ENCODE peak calls at places on chromosomes 11 and 22, in five cellular contexts. One of them, this sample, is unnamed.

GRCh38 chr11:29029452-29029851 is 921.3 kb downstream of the METTL15 start:
- DNase-seq in HepG2: no peak
- DNase-seq in K562: no peak
- DNase-seq in H1: no peak
- DNase-seq in GM12878: no peak
- DNase-seq in this sample: no peak

GRCh38 chr11:57373146-57373545 is 7.8 kb downstream of the PRG3 start:
- DNase-seq in H1: no peak
- DNase-seq in GM12878: no peak
- DNase-seq in HepG2: no peak
- DNase-seq in K562: no peak
- DNase-seq in this sample: no peak

GRCh38 chr11:76269661-76270322 is 63.5 kb upstream of the WNT11 start:
- DNase-seq in HepG2: no peak
- DNase-seq in H1: no peak
- DNase-seq in K562: no peak
- DNase-seq in GM12878: no peak
- DNase-seq in this sample: no peak

GRCh38 chr11:44556735-44557409 is 8.6 kb upstream of the CD82 start:
- DNase-seq in HepG2: peak; percentile 41
- DNase-seq in H1: no peak
- DNase-seq in K562: peak; percentile 35
- DNase-seq in GM12878: peak; percentile 47
- DNase-seq in this sample: peak; percentile 54

GRCh38 chr11:66529069-66529468 is 16.8 kb downstream of the ZDHHC24 start:
- DNase-seq in K562: no peak
- DNase-seq in H1: no peak
- DNase-seq in GM12878: no peak
- DNase-seq in HepG2: no peak
- DNase-seq in this sample: no peak

GRCh38 chr22:44362249-44363040 is 49.7 kb upstream of the SHISAL1 start:
- DNase-seq in H1: no peak
- DNase-seq in K562: no peak
- DNase-seq in HepG2: no peak
- DNase-seq in GM12878: no peak
- DNase-seq in this sample: no peak

GRCh38 chr22:22546490-22546889 is 12.6 kb downstream of the PRAME start:
- DNase-seq in H1: no peak
- DNase-seq in K562: peak; percentile 72
- DNase-seq in GM12878: no peak
- DNase-seq in HepG2: no peak
- DNase-seq in this sample: no peak

GRCh38 chr11:44708063-44708462 is 18.7 kb upstream of the TSPAN18 start:
- DNase-seq in HepG2: no peak
- DNase-seq in H1: no peak
- DNase-seq in K562: no peak
- DNase-seq in GM12878: no peak
- DNase-seq in this sample: no peak

GRCh38 chr11:74685905-74686304 is 45.3 kb downstream of the CHRDL2 start:
- DNase-seq in GM12878: no peak
- DNase-seq in HepG2: no peak
- DNase-seq in K562: no peak
- DNase-seq in H1: no peak
- DNase-seq in this sample: no peak

GRCh38 chr22:46971141-46971775 is 208.8 kb downstream of the TBC1D22A start:
- DNase-seq in HepG2: no peak
- DNase-seq in H1: no peak
- DNase-seq in GM12878: no peak
- DNase-seq in K562: no peak
- DNase-seq in this sample: no peak

GRCh38 chr11:39341461-39341860 is 2118.0 kb downstream of the LRRC4C start:
- DNase-seq in H1: no peak
- DNase-seq in K562: no peak
- DNase-seq in GM12878: no peak
- DNase-seq in HepG2: no peak
- DNase-seq in this sample: no peak

GRCh38 chr11:57387284-57388030 is 3.0 kb downstream of the PRG2 start:
- DNase-seq in HepG2: no peak
- DNase-seq in K562: peak; percentile 40
- DNase-seq in GM12878: no peak
- DNase-seq in H1: no peak
- DNase-seq in this sample: no peak

GRCh38 chr11:34972892-34973291 is 56.5 kb downstream of the PDHX start:
- DNase-seq in K562: no peak
- DNase-seq in H1: no peak
- DNase-seq in HepG2: no peak
- DNase-seq in GM12878: no peak
- DNase-seq in this sample: no peak

GRCh38 chr11:12106101-12106500 is 4.3 kb upstream of the MICAL2 start:
- DNase-seq in H1: no peak
- DNase-seq in K562: no peak
- DNase-seq in GM12878: no peak
- DNase-seq in HepG2: no peak
- DNase-seq in this sample: no peak

GRCh38 chr11:127651175-127651887 is 650.8 kb upstream of the KIRREL3 start:
- DNase-seq in H1: no peak
- DNase-seq in HepG2: no peak
- DNase-seq in K562: no peak
- DNase-seq in GM12878: no peak
- DNase-seq in this sample: no peak

GRCh38 chr11:13970986-13971385 is 8.5 kb downstream of the SPON1 start:
- DNase-seq in GM12878: no peak
- DNase-seq in HepG2: peak; percentile 30
- DNase-seq in H1: no peak
- DNase-seq in K562: no peak
- DNase-seq in this sample: peak; percentile 24

GRCh38 chr11:75073459-75074190 is 23.1 kb downstream of the OR2AT4 start:
- DNase-seq in GM12878: no peak
- DNase-seq in K562: peak; percentile 42
- DNase-seq in HepG2: peak; percentile 7
- DNase-seq in H1: no peak
- DNase-seq in this sample: no peak

GRCh38 chr22:40694409-40694808 is 15.1 kb downstream of the MCHR1 start:
- DNase-seq in K562: no peak
- DNase-seq in GM12878: no peak
- DNase-seq in H1: no peak
- DNase-seq in HepG2: no peak
- DNase-seq in this sample: no peak

GRCh38 chr22:44698531-44699421 is 3.2 kb upstream of the PRR5 start:
- DNase-seq in K562: no peak
- DNase-seq in HepG2: no peak
- DNase-seq in GM12878: no peak
- DNase-seq in H1: no peak
- DNase-seq in this sample: no peak

GRCh38 chr22:46001426-46002106 is 24.6 kb upstream of the WNT7B start:
- DNase-seq in K562: no peak
- DNase-seq in GM12878: no peak
- DNase-seq in H1: no peak
- DNase-seq in HepG2: no peak
- DNase-seq in this sample: no peak

GRCh38 chr11:2777871-2778629 is 78.3 kb upstream of the KCNQ1OT1 start:
- DNase-seq in GM12878: no peak
- DNase-seq in H1: no peak
- DNase-seq in K562: no peak
- DNase-seq in HepG2: no peak
- DNase-seq in this sample: no peak

GRCh38 chr11:20259506-20259905 is 99.2 kb upstream of the DBX1 start:
- DNase-seq in K562: no peak
- DNase-seq in H1: no peak
- DNase-seq in GM12878: no peak
- DNase-seq in HepG2: no peak
- DNase-seq in this sample: no peak

GRCh38 chr22:30044369-30044768 is 35.9 kb upstream of the HORMAD2 start:
- DNase-seq in GM12878: no peak
- DNase-seq in K562: no peak
- DNase-seq in H1: no peak
- DNase-seq in HepG2: peak; percentile 34
- DNase-seq in this sample: peak; percentile 37

GRCh38 chr22:31734512-31734911 is 15.4 kb downstream of the PRR14L start:
- DNase-seq in K562: no peak
- DNase-seq in H1: no peak
- DNase-seq in HepG2: peak; percentile 29
- DNase-seq in GM12878: no peak
- DNase-seq in this sample: no peak

GRCh38 chr11:92048415-92048814 is 176.2 kb upstream of the FAT3 start:
- DNase-seq in HepG2: no peak
- DNase-seq in GM12878: no peak
- DNase-seq in H1: no peak
- DNase-seq in K562: no peak
- DNase-seq in this sample: no peak

GRCh38 chr22:47564158-47564450 is 801.7 kb downstream of the TBC1D22A start:
- DNase-seq in GM12878: no peak
- DNase-seq in K562: no peak
- DNase-seq in HepG2: no peak
- DNase-seq in H1: no peak
- DNase-seq in this sample: no peak

GRCh38 chr11:69351460-69351859 is 57.5 kb downstream of the MYEOV start:
- DNase-seq in HepG2: no peak
- DNase-seq in K562: no peak
- DNase-seq in H1: no peak
- DNase-seq in GM12878: no peak
- DNase-seq in this sample: no peak

GRCh38 chr22:46297151-46297819 is 615 bp downstream of the GTSE1 start:
- DNase-seq in HepG2: peak; percentile 11
- DNase-seq in K562: peak; percentile 26
- DNase-seq in GM12878: no peak
- DNase-seq in H1: no peak
- DNase-seq in this sample: no peak

GRCh38 chr11:130999992-131000770 is 83.9 kb upstream of the SNX19 start:
- DNase-seq in K562: no peak
- DNase-seq in H1: no peak
- DNase-seq in HepG2: peak; percentile 75
- DNase-seq in GM12878: no peak
- DNase-seq in this sample: peak; percentile 19

GRCh38 chr22:38226853-38227649 is 25.3 kb downstream of the MAFF start:
- DNase-seq in H1: no peak
- DNase-seq in HepG2: no peak
- DNase-seq in GM12878: no peak
- DNase-seq in K562: no peak
- DNase-seq in this sample: no peak

GRCh38 chr11:87924125-87924524 is 251.1 kb downstream of the RAB38 start:
- DNase-seq in K562: no peak
- DNase-seq in H1: no peak
- DNase-seq in GM12878: no peak
- DNase-seq in HepG2: no peak
- DNase-seq in this sample: no peak

GRCh38 chr11:77040401-77040777 is 6.2 kb downstream of the B3GNT6 start:
- DNase-seq in HepG2: no peak
- DNase-seq in K562: no peak
- DNase-seq in GM12878: no peak
- DNase-seq in H1: no peak
- DNase-seq in this sample: no peak

GRCh38 chr11:25992254-25992653 is 339.7 kb upstream of the ANO3 start:
- DNase-seq in K562: no peak
- DNase-seq in GM12878: no peak
- DNase-seq in HepG2: no peak
- DNase-seq in H1: no peak
- DNase-seq in this sample: no peak
- TF ChIP-seq POLR2A in K562: no peak
- TF ChIP-seq POLR2A in GM12878: no peak
- TF ChIP-seq POLR2A in HepG2: no peak
- TF ChIP-seq POLR2A in H1: no peak
- TF ChIP-seq POLR2A in this sample: no peak

GRCh38 chr11:46383974-46384701 is 2.7 kb downstream of the MDK start:
- DNase-seq in K562: peak; percentile 46
- DNase-seq in HepG2: no peak
- DNase-seq in GM12878: no peak
- DNase-seq in H1: no peak
- DNase-seq in this sample: peak; percentile 46

GRCh38 chr11:46381836-46382643 is 571 bp downstream of the MDK start:
- DNase-seq in HepG2: no peak
- DNase-seq in GM12878: no peak
- DNase-seq in K562: peak; percentile 63
- DNase-seq in H1: no peak
- DNase-seq in this sample: no peak

GRCh38 chr11:46381046-46381835 is at the start of gene MDK:
- DNase-seq in K562: peak; percentile 90
- DNase-seq in GM12878: no peak
- DNase-seq in HepG2: peak; percentile 49
- DNase-seq in H1: no peak
- DNase-seq in this sample: no peak

GRCh38 chr11:46383404-46383758 is 1.9 kb downstream of the MDK start:
- DNase-seq in H1: no peak
- DNase-seq in GM12878: no peak
- DNase-seq in HepG2: no peak
- DNase-seq in K562: no peak
- DNase-seq in this sample: no peak

GRCh38 chr11:46382644-46383403 is 1.4 kb downstream of the MDK start:
- DNase-seq in HepG2: peak; percentile 57
- DNase-seq in GM12878: no peak
- DNase-seq in K562: peak; percentile 68
- DNase-seq in H1: no peak
- DNase-seq in this sample: no peak
- TF ChIP-seq ZNF274 in HepG2: no peak
- TF ChIP-seq ZNF274 in GM12878: no peak
- TF ChIP-seq ZNF274 in K562: no peak
- TF ChIP-seq ZNF274 in H1: no peak
- TF ChIP-seq ZNF274 in this sample: no peak

DNA sequence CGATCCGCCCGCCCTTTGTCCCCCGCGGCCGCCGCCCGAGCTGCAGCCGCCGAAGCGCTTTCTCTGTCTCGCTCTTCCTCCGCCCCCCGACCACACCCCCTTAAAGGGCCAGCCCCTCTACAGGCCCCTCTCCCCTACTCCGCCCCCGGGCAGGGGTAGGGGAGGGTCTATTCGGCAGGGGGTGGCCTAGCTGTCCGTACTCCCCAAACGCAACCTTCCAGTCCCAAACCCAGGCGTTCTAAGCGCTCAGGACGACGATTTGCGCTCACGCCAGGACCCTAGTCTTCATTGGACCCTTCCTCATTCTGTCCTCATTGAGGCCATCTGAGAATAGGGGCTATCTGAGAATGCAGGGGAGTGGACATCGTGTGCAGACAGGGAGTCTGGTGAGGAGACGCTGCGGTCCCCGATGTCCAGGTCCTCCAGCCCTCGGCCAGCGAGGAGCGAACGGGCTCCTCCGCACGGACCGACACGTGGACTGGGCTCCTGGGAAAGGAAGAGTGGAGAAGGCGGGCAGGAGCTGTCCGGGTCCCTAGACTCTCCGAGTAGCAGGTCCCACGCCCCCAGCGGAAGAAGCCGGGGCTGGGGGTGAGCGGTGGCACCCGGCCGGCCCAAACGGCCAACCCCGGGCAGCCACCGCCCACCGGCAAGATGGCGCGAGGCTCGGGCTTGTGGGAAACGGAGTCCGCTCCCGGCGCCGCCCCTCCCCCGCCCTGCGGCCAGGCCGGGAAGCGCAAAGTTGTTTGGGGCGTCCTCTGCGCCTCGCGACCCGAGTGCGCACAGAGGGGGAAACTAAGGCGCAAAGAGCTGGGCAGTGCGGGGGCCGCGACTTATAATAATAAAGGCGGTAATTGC is at the start of gene PPP1R14B:
- DNase-seq in K562: peak; percentile 90
- DNase-seq in GM12878: no peak
- DNase-seq in H1: no peak
- DNase-seq in HepG2: peak; percentile 80
- DNase-seq in this sample: no peak
- TF ChIP-seq POLR2A in K562: peak; percentile 90
- TF ChIP-seq POLR2A in GM12878: peak; percentile 13
- TF ChIP-seq POLR2A in H1: no peak
- TF ChIP-seq POLR2A in HepG2: peak; percentile 44
- TF ChIP-seq POLR2A in this sample: peak; percentile 42

GRCh38 chr11:84437129-84438123 is 1151.3 kb upstream of the CCDC90B start:
- DNase-seq in H1: peak; percentile 80
- DNase-seq in GM12878: peak; percentile 3
- DNase-seq in K562: no peak
- DNase-seq in HepG2: peak; percentile 14
- DNase-seq in this sample: no peak
- TF ChIP-seq ZNF274 in H1: no peak
- TF ChIP-seq ZNF274 in GM12878: no peak
- TF ChIP-seq ZNF274 in K562: no peak
- TF ChIP-seq ZNF274 in HepG2: no peak
- TF ChIP-seq ZNF274 in this sample: no peak

This sample was measured in HCT116.